ENCODE peak calls at places on chromosomes 12 and 14, in six cellular contexts. M, V, N, Z, T and Y are unnamed samples.

GRCh38 chr12:112122823-112123690 is 2.3 kb upstream of the TRAFD1 start:
- DNase-seq in M (no peak), V (no peak), N (no peak), Z (peak; percentile 36), T (no peak), Y (no peak)

GRCh38 chr12:89707992-89708792 is 446 bp downstream of the ATP2B1 start:
- DNase-seq in M (peak; percentile 42), V (no peak), N (peak; percentile 31), Z (no peak), T (peak; percentile 45), Y (peak; percentile 53)

GRCh38 chr12:126772171-126772864 is 1494.7 kb upstream of the TMEM132C start:
- DNase-seq in M (peak; percentile 11), V (no peak), N (no peak), Z (no peak), T (no peak), Y (peak; percentile 94)

GRCh38 chr14:64438181-64438839 is 27.0 kb upstream of the AKAP5 start:
- DNase-seq in M (no peak), V (no peak), N (no peak), Z (peak; percentile 62), T (no peak), Y (no peak)

GRCh38 chr14:65849558-65849957 is 437.0 kb downstream of the FUT8 start:
- DNase-seq in M (no peak), V (no peak), N (no peak), Z (no peak), T (no peak), Y (no peak)

GRCh38 chr12:128408669-128409068 is 141.7 kb downstream of the TMEM132C start:
- DNase-seq in M (no peak), V (no peak), N (no peak), Z (no peak), T (no peak), Y (no peak)

GRCh38 chr12:29253916-29254625 is 105.0 kb downstream of the FAR2 start:
- DNase-seq in M (no peak), V (no peak), N (no peak), Z (no peak), T (no peak), Y (no peak)

GRCh38 chr12:112305951-112306350 is 76.3 kb downstream of the HECTD4 start:
- DNase-seq in M (no peak), V (no peak), N (no peak), Z (no peak), T (no peak), Y (no peak)

GRCh38 chr12:120631097-120631496 is 9.3 kb upstream of the CABP1 start:
- DNase-seq in M (no peak), V (no peak), N (no peak), Z (no peak), T (no peak), Y (no peak)

GRCh38 chr12:16972923-16973770 is 367.2 kb upstream of the LMO3 start:
- DNase-seq in M (no peak), V (no peak), N (no peak), Z (no peak), T (no peak), Y (no peak)

GRCh38 chr14:106378191-106378590 is 851.8 kb downstream of the TMEM121 start:
- DNase-seq in M (peak; percentile 26), V (no peak), N (no peak), Z (no peak), T (no peak), Y (peak; percentile 34)

GRCh38 chr12:3757261-3757660 is 4.4 kb upstream of the CRACR2A start:
- DNase-seq in M (no peak), V (no peak), N (no peak), Z (no peak), T (no peak), Y (no peak)